ENCODE peak calls at places on chromosome 20, in six cellular contexts. X is NCI-H524 treated with DMSO at 0.1 percent for 48 hours, C is lung, R is H4, L is HFFc6, W is astrocyte of the spinal cord. A is an unnamed sample.
A peak's percentile ranks its signal among the peaks of the same experiment; 100 is the strongest.

GRCh38 chr20:38725959-38726848 is 1.9 kb downstream of the SLC32A1 start:
- DNase-seq in L (no peak), C (no peak), X (peak; percentile 56), W (no peak), R (no peak), A (no peak)

GRCh38 chr20:57526067-57526884 is 1.3 kb upstream of the CTCFL start:
- DNase-seq in X (no peak), L (no peak), W (no peak), C (no peak), R (no peak), A (no peak)

GRCh38 chr20:59386819-59387218 is 86.4 kb downstream of the EDN3 start:
- DNase-seq in C (no peak), R (no peak), L (no peak), W (no peak), X (no peak), A (no peak)

GRCh38 chr20:1293641-1294379 is 27.7 kb downstream of the SNPH start:
- DNase-seq in C (no peak), R (no peak), L (no peak), X (no peak), W (no peak), A (no peak)

GRCh38 chr20:57432874-57433491 is 41.8 kb downstream of the RBM38 start:
- DNase-seq in C (peak; percentile 65), W (no peak), X (no peak), L (no peak), R (peak; percentile 71), A (no peak)

GRCh38 chr20:19079536-19080299 is 132.7 kb upstream of the SLC24A3 start:
- DNase-seq in W (no peak), L (no peak), C (no peak), R (no peak), X (no peak), A (no peak)

GRCh38 chr20:45822863-45823262 is 4.2 kb downstream of the TNNC2 start:
- DNase-seq in X (peak; percentile 26), L (peak; percentile 30), R (no peak), C (no peak), W (no peak), A (peak; percentile 55)

GRCh38 chr20:50517817-50518154 is 7.6 kb downstream of the PTPN1 start:
- DNase-seq in C (no peak), W (no peak), X (no peak), L (no peak), R (no peak), A (no peak)

GRCh38 chr20:61178431-61179080 is 73.5 kb upstream of the CDH4 start:
- DNase-seq in X (no peak), W (no peak), C (no peak), L (no peak), R (no peak), A (no peak)

GRCh38 chr20:10642859-10643559 is 30.8 kb downstream of the JAG1 start:
- DNase-seq in X (no peak), L (no peak), C (no peak), W (no peak), R (no peak), A (no peak)

GRCh38 chr20:49446080-49446479 is 36.4 kb downstream of the KCNB1 start:
- DNase-seq in L (no peak), X (no peak), R (no peak), W (no peak), C (no peak), A (no peak)

GRCh38 chr20:20289331-20289730 is 78.6 kb upstream of the INSM1 start:
- DNase-seq in C (no peak), W (no peak), L (no peak), R (no peak), X (no peak), A (no peak)

GRCh38 chr20:7003598-7003997 is 236.1 kb downstream of the BMP2 start:
- DNase-seq in X (no peak), C (no peak), L (no peak), R (peak; percentile 13), W (no peak), A (peak; percentile 30)

GRCh38 chr20:7503501-7503900 is 436.8 kb downstream of the HAO1 start:
- DNase-seq in C (no peak), L (no peak), W (no peak), X (no peak), R (no peak), A (no peak)

GRCh38 chr20:62711703-62712101 is 3.1 kb downstream of the NTSR1 start:
- DNase-seq in X (no peak), C (no peak), R (no peak), W (no peak), L (no peak), A (peak; percentile 59)

GRCh38 chr20:32052792-32053362 is 835 bp downstream of the HCK start:
- DNase-seq in L (no peak), R (no peak), C (peak; percentile 69), W (no peak), X (no peak), A (no peak)

GRCh38 chr20:14716251-14716650 is 378.8 kb upstream of the FLRT3 start:
- DNase-seq in W (no peak), R (no peak), C (no peak), X (no peak), L (no peak), A (no peak)

GRCh38 chr20:1299522-1299921 is 29.4 kb downstream of the SDCBP2 start:
- DNase-seq in L (no peak), R (peak; percentile 25), W (no peak), C (no peak), X (no peak), A (no peak)

GRCh38 chr20:62938105-62938888 is at the start of gene GID8:
- DNase-seq in C (no peak), X (no peak), W (peak; percentile 49), R (no peak), L (peak; percentile 25), A (peak; percentile 73)

GRCh38 chr20:52003976-52004375 is 187.6 kb downstream of the ZFP64 start:
- DNase-seq in L (no peak), R (no peak), W (no peak), X (peak; percentile 86), C (no peak), A (no peak)

GRCh38 chr20:43666376-43667328 is at the start of gene MYBL2:
- DNase-seq in X (no peak), L (peak; percentile 29), W (peak; percentile 33), R (peak; percentile 36), C (peak; percentile 47), A (peak; percentile 62)

GRCh38 chr20:56323656-56324055 is 35.1 kb upstream of the FAM210B start:
- DNase-seq in X (no peak), C (no peak), R (no peak), W (no peak), L (no peak), A (no peak)

GRCh38 chr20:20668639-20669038 is 43.8 kb downstream of the RALGAPA2 start:
- DNase-seq in W (peak; percentile 14), R (no peak), C (no peak), L (no peak), X (no peak), A (no peak)

GRCh38 chr20:48745330-48745729 is 82.5 kb downstream of the PREX1 start:
- DNase-seq in L (no peak), R (no peak), C (no peak), X (no peak), W (no peak), A (peak; percentile 55)

GRCh38 chr20:19497064-19497463 is 261.0 kb upstream of the RIN2 start:
- DNase-seq in W (peak; percentile 38), C (no peak), X (no peak), L (peak; percentile 54), R (no peak), A (peak; percentile 63)

GRCh38 chr20:17875106-17875980 is 93.3 kb downstream of the SNX5 start:
- DNase-seq in L (peak; percentile 37), W (peak; percentile 82), R (peak; percentile 87), C (peak; percentile 82), X (no peak), A (no peak)

GRCh38 chr20:24961384-24962181 is 12.5 kb downstream of the CST7 start:
- DNase-seq in W (no peak), R (no peak), C (no peak), L (no peak), X (no peak), A (no peak)

GRCh38 chr20:34871320-34871926 is 1.2 kb downstream of the GGT7 start:
- DNase-seq in X (no peak), W (no peak), L (no peak), C (no peak), R (no peak), A (no peak)

GRCh38 chr20:16518068-16518783 is 55.0 kb downstream of the KIF16B start:
- DNase-seq in W (peak; percentile 41), C (peak; percentile 43), L (no peak), X (peak; percentile 59), R (peak; percentile 40), A (peak; percentile 50)

GRCh38 chr20:45836841-45837240 is 3.2 kb downstream of the SNX21 start:
- DNase-seq in W (no peak), C (no peak), R (no peak), X (peak; percentile 73), L (no peak), A (no peak)

GRCh38 chr20:51322164-51322707 is 220.3 kb downstream of the NFATC2 start:
- DNase-seq in R (no peak), X (no peak), L (no peak), C (no peak), W (no peak), A (no peak)

GRCh38 chr20:24891546-24892393 is 57.3 kb upstream of the CST7 start:
- DNase-seq in R (no peak), X (peak; percentile 78), C (peak; percentile 22), W (no peak), L (no peak), A (no peak)

GRCh38 chr20:8782804-8783203 is 286.1 kb upstream of the PLCB4 start:
- DNase-seq in L (peak; percentile 40), C (no peak), R (no peak), W (peak; percentile 58), X (no peak), A (no peak)

GRCh38 chr20:31923388-31924271 is 28.2 kb downstream of the PDRG1 start:
- DNase-seq in X (no peak), R (no peak), W (no peak), C (no peak), L (no peak), A (no peak)

GRCh38 chr20:13852321-13852720 is 67.5 kb downstream of the NDUFAF5 start:
- DNase-seq in C (no peak), X (no peak), W (no peak), L (peak; percentile 49), R (no peak), A (no peak)

GRCh38 chr20:35551485-35551884 is 9.6 kb downstream of the ERGIC3 start:
- DNase-seq in L (no peak), R (no peak), W (no peak), X (no peak), C (no peak), A (no peak)

GRCh38 chr20:13515796-13516533 is 122.8 kb downstream of the TASP1 start:
- DNase-seq in C (no peak), X (no peak), R (no peak), W (no peak), L (no peak), A (no peak)

GRCh38 chr20:15528386-15529111 is 1044.7 kb downstream of the KIF16B start:
- DNase-seq in X (no peak), W (no peak), R (peak; percentile 34), C (no peak), L (no peak), A (no peak)

GRCh38 chr20:3661060-3661820 is 2.0 kb downstream of the GFRA4 start:
- DNase-seq in W (no peak), L (no peak), X (no peak), R (no peak), C (no peak), A (no peak)

GRCh38 chr20:15992564-15992963 is 580.7 kb downstream of the KIF16B start:
- DNase-seq in L (no peak), C (no peak), X (no peak), W (no peak), R (peak; percentile 25), A (no peak)